ENCODE peak calls at places on chromosomes 3 and 15, in five cellular contexts. R is activated CD4-positive, alpha-beta T cell treated with anti-CD3 and anti-CD28 coated beads, Interleukin-2, amount 10 ng/mL, durations not matched to agents 7 days and 5 days; U is NCI-H1092; E is AG20443; H is hypothalamus. D is an unnamed sample.

GRCh38 chr3:45343947-45344346 is 44.4 kb upstream of the LARS2 start:
- DNase-seq in R (no peak), U (no peak), E (no peak), H (no peak), D (no peak)

GRCh38 chr3:122952509-122952908 is 75.1 kb downstream of the SEMA5B start:
- DNase-seq in R (no peak), U (no peak), E (no peak), H (no peak), D (no peak)

GRCh38 chr3:112958749-112959560 is 15.9 kb downstream of the CD200R1 start:
- DNase-seq in R (no peak), U (no peak), E (no peak), H (no peak), D (no peak)

GRCh38 chr3:32406481-32407408 is 15.1 kb downstream of the CMTM7 start:
- DNase-seq in R (no peak), U (no peak), E (no peak), H (no peak), D (no peak)

GRCh38 chr3:160671231-160671630 is 5.7 kb upstream of the ARL14 start:
- DNase-seq in R (no peak), U (no peak), E (no peak), H (no peak), D (no peak)

GRCh38 chr15:91469627-91470567 is 369.8 kb downstream of the SV2B start:
- DNase-seq in R (peak; percentile 69), U (no peak), E (no peak), H (no peak), D (no peak)

GRCh38 chr3:72227536-72228070 is 442.7 kb upstream of the PROK2 start:
- DNase-seq in R (no peak), U (no peak), E (no peak), H (no peak), D (no peak)

GRCh38 chr3:51706021-51706485 is 815 bp upstream of the GRM2 start:
- DNase-seq in R (no peak), U (no peak), E (no peak), H (no peak), D (no peak)

GRCh38 chr3:10917176-10917575 is 75.4 kb upstream of the SLC6A1 start:
- DNase-seq in R (no peak), U (no peak), E (no peak), H (no peak), D (no peak)

GRCh38 chr3:53229171-53229570 is 26.7 kb downstream of the TKT start:
- DNase-seq in R (no peak), U (no peak), E (no peak), H (no peak), D (no peak)

GRCh38 chr3:169774186-169774585 is 990 bp downstream of the MYNN start:
- DNase-seq in R (no peak), U (no peak), E (no peak), H (no peak), D (no peak)

GRCh38 chr3:49500408-49501257 is 30.6 kb downstream of the DAG1 start:
- DNase-seq in R (no peak), U (no peak), E (peak; percentile 95), H (no peak), D (no peak)

GRCh38 chr3:458614-459375 is 262.2 kb downstream of the CHL1 start:
- DNase-seq in R (no peak), U (no peak), E (no peak), H (no peak), D (no peak)

GRCh38 chr3:178474526-178474925 is 61.7 kb upstream of the KCNMB2 start:
- DNase-seq in R (no peak), U (no peak), E (no peak), H (no peak), D (no peak)